ENCODE peak calls at places on chromosomes 12 and 14, in four cellular contexts. T is esophagus squamous epithelium, D is GM23338, C is transverse colon. L is an unnamed sample.
A peak's percentile ranks its signal among the peaks of the same experiment; 100 is the strongest.

GRCh38 chr14:84622357-84622756 is 907.6 kb upstream of the FLRT2 start:
- DNase-seq in C (no peak), T (no peak), D (no peak), L (no peak)

GRCh38 chr14:37599527-37600368 is 4.3 kb downstream of the TTC6 start:
- DNase-seq in C (no peak), D (peak; percentile 82), T (no peak), L (no peak)

GRCh38 chr12:113056631-113057488 is at the start of gene DTX1:
- DNase-seq in T (no peak), C (no peak), D (peak; percentile 48), L (no peak)

GRCh38 chr14:96614528-96614927 is 112.3 kb downstream of the PAPOLA start:
- DNase-seq in D (no peak), T (no peak), C (no peak), L (no peak)

GRCh38 chr14:85599939-85600338 is 70.0 kb downstream of the FLRT2 start:
- DNase-seq in D (no peak), T (no peak), C (no peak), L (no peak)

GRCh38 chr12:85273411-85274075 is 6.5 kb upstream of the ALX1 start:
- DNase-seq in T (no peak), C (no peak), D (peak; percentile 68), L (no peak)

GRCh38 chr14:63663428-63664142 is 21.9 kb upstream of the WDR89 start:
- DNase-seq in D (no peak), T (no peak), C (no peak), L (no peak)

GRCh38 chr12:462936-463705 is 3.4 kb downstream of the B4GALNT3 start:
- DNase-seq in D (no peak), C (peak; percentile 69), T (no peak), L (no peak)

GRCh38 chr12:95820096-95820703 is 29.6 kb upstream of the NTN4 start:
- DNase-seq in D (peak; percentile 64), C (peak; percentile 41), T (no peak), L (no peak)

DNA sequence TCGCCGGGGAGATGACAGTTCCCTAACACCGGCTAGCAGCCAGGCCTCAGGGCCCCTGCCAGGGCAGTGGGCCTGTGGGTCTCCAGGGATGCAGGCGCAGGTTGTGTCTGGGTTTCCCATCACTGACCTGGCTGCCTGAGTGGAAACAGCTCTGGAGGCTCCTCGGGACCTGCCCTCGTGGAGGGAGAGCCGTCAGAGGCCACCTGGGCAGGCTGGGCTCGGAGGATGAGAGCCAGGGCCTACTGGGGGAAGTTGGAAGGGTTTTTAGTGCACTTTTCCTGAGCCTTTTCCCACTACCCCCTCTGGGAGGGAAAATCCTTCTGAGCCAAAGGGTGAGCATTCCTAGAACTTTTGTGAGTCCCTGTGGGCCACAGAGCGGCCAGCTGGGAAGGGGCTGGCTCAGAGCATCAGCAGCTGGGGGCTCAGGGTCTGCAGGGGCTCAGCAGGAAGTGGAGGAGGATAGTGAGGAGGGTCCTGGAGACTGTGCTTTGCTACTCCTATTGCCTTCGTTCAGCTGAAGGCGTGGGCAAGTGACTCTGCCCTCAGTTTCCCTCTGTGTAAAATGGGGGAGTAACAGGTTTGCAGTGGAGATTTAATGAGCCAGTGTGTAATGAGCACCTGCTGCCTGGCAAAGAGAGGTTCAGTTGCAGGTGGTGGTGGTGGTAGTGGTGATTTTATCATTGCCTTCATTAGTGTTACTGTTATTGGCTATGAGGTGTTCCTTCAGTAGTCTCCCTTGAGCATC is 1.8 kb downstream of the SH2B3 start:
- DNase-seq in D (no peak), T (no peak), C (no peak), L (no peak)
- H3K4me1 ChIP-seq in D (peaks cover 69% of the 10 kb centered on the region), T (peaks cover 100% of the 10 kb centered on the region), C (peaks cover 44% of the 10 kb centered on the region), L (peaks cover 51% of the 10 kb centered on the region)

DNA sequence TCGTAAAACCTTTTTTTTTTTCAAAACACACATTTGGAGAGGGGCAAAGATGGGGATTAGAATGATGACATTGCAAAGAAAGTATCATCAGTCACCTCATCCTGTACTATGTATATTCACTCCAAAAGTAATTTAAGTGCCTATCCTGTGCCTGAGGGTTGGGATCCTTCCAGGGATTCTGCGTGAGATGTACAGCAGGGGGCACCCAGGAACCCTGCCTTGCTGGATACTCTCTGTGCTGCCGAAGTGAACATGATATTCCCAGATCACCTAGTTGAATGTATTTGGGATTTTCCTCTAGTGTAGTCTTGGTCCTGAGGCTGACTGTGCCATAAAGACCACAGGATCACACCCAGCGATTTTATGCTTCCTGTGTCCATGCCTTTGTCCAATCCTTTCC is 372.7 kb downstream of the IPO8 start:
- DNase-seq in C (no peak), D (no peak), T (no peak), L (no peak)
- TF ChIP-seq CTCF in C (no peak), D (peak; percentile 1), T (no peak), L (no peak)

GRCh38 chr12:5018677-5019076 is 25.0 kb upstream of the KCNA5 start:
- DNase-seq in C (no peak), D (no peak), T (no peak), L (peak; percentile 41)
- H3K4me1 ChIP-seq in C (no peaks in the 10 kb centered on the region), D (no peaks in the 10 kb centered on the region), T (peaks cover 12% of the 10 kb centered on the region), L (no peaks in the 10 kb centered on the region)

GRCh38 chr14:75907722-75908330 is 74.0 kb downstream of the TGFB3 start:
- DNase-seq in T (no peak), C (no peak), D (no peak), L (no peak)

GRCh38 chr14:75906228-75906627 is 75.6 kb downstream of the TGFB3 start:
- DNase-seq in C (no peak), T (no peak), D (no peak), L (no peak)

GRCh38 chr14:75905505-75905904 is 76.3 kb downstream of the TGFB3 start:
- DNase-seq in C (peak; percentile 42), D (no peak), T (no peak), L (no peak)

GRCh38 chr14:75909630-75910029 is 72.2 kb downstream of the TGFB3 start:
- DNase-seq in T (no peak), D (no peak), C (no peak), L (no peak)

DNA sequence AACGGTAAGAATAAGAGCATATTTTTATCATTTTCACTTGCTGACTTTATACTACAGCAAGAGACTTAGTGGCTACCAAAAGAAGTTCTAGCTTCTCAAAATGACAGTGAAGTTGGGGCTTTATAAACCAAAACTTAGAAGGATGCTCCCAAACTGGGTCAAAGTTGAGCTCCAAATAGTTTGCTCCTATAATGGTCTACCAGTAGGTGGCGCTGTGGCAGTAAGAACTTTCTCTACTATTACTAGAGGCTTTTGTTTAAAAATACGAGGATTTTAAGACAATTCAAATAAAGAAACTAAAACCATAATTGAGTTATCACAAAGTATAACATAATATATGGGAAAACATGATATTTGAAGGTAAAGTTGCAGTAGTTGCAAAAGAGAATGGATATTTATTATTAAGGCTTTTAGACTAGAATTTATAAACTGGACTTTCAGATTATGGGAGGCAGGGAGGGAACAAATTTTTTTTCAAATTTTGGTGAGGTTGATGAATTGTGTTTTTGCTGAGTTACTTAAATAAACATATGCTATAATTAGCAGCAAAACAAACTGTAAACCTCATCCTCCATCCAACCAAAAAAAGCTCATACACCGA is 75.0 kb downstream of the TGFB3 start:
- DNase-seq in C (peak; percentile 68), D (peak; percentile 87), T (no peak), L (no peak)
- TF ChIP-seq CTCF in C (peak; percentile 90), D (peak; percentile 74), T (peak; percentile 73), L (peak; percentile 69)

DNA sequence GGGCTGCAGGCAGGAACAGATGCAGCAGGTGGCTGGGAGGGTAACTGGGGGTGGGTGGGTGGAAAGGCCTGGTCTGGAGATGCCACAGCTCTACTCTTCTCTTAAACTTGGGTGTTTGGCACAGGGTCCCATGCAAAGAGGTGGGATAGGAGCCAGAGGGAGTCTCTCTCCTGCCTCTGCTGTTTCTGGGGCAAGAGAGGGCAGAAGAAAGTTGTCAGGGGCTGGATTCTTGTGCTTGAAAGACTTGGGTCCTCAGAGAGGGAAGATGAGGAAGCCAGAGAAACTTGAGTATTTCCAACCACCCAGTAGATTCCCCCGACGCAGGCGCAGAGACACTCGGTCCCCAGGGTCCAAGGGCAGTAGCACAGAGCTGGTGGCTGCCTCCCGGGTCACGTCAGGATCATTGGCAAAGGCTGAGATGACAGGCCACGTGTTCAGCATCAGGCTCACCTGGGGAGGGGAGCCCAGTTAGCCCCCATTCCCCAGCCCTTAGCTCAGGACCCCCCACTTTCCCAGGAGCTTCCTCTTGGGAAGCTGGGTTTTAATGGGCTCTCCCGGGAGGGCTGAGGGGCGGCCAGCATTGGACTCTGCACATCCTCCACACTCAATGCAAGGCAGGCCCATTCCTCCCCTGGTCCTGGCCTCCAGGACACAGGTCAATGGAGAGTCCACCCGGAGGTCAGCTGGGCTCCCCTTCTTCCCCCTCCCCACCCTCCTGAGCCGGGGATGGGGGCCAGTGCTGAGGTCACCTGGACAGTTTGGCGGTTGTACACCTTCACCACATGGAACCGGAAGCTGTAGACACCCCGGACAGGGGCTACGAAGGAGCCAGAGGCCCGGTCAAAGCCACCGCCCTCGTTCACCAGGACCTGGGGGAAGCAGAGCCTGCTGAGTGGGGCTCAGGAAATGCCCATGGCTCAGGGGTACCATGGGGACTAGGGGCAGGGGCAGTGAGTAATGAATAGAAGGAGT is 1.6 kb downstream of the CBLN3 start:
- DNase-seq in C (no peak), T (no peak), D (no peak), L (peak; percentile 65)
- H3K4me1 ChIP-seq in C (peaks cover 30% of the 10 kb centered on the region), T (peaks cover 75% of the 10 kb centered on the region), D (peaks cover 19% of the 10 kb centered on the region), L (peaks cover 5% of the 10 kb centered on the region)

DNA sequence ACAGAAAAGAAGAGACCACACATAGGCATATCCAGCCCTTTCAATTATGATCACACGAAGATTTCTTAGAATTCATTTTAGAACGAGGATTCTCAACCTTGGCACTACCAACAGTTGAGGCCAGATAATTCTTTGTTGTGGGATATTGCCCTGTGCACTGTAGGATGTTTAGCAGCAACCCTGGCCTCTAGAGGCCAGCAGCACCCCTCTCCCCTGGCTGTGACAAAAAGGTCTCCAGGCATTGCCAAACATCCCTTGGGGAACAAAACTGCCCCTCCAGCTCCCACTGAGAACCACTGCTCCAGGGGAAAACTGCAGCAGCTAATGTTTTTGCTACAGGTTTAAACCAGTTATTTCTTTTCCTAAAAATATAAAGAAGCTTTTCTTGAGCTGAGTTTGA is 7.1 kb downstream of the NT5DC3 start:
- DNase-seq in C (no peak), T (no peak), D (peak; percentile 47), L (no peak)
- TF ChIP-seq CTCF in C (no peak), T (no peak), D (peak; percentile 47), L (no peak)